ENCODE peak calls at places on chromosomes 13 and 19, in five cellular contexts. One of them, this sample, is unnamed.

GRCh38 chr13:24834902-24835510 is 71.0 kb downstream of the RNF17 start:
- DNase-seq in CD4-positive, CD25-positive, alpha-beta regulatory T cell: no peak
- DNase-seq in iPS DF 6.9: no peak
- DNase-seq in AG08396: no peak
- DNase-seq in psoas muscle: no peak
- DNase-seq in this sample: peak

GRCh38 chr13:105153626-105154025 is 1381.8 kb downstream of the EFNB2 start:
- DNase-seq in CD4-positive, CD25-positive, alpha-beta regulatory T cell: no peak
- DNase-seq in iPS DF 6.9: no peak
- DNase-seq in AG08396: no peak
- DNase-seq in psoas muscle: no peak
- DNase-seq in this sample: no peak

GRCh38 chr19:10808937-10809655 is 26.9 kb downstream of the TMED1 start:
- DNase-seq in CD4-positive, CD25-positive, alpha-beta regulatory T cell: peak
- DNase-seq in iPS DF 6.9: no peak
- DNase-seq in AG08396: no peak
- DNase-seq in psoas muscle: no peak
- DNase-seq in this sample: peak

GRCh38 chr13:34207334-34207733 is 389.4 kb downstream of the RFC3 start:
- DNase-seq in CD4-positive, CD25-positive, alpha-beta regulatory T cell: no peak
- DNase-seq in iPS DF 6.9: no peak
- DNase-seq in AG08396: peak
- DNase-seq in psoas muscle: no peak
- DNase-seq in this sample: peak

GRCh38 chr13:102328909-102329308 is 72.9 kb downstream of the FGF14 start:
- DNase-seq in CD4-positive, CD25-positive, alpha-beta regulatory T cell: no peak
- DNase-seq in iPS DF 6.9: no peak
- DNase-seq in AG08396: no peak
- DNase-seq in psoas muscle: no peak
- DNase-seq in this sample: no peak

GRCh38 chr13:50130686-50131051 is 115.4 kb downstream of the KCNRG start:
- DNase-seq in CD4-positive, CD25-positive, alpha-beta regulatory T cell: no peak
- DNase-seq in iPS DF 6.9: no peak
- DNase-seq in AG08396: peak
- DNase-seq in psoas muscle: no peak
- DNase-seq in this sample: peak

GRCh38 chr13:20465218-20465879 is 60.3 kb downstream of the CRYL1 start:
- DNase-seq in CD4-positive, CD25-positive, alpha-beta regulatory T cell: no peak
- DNase-seq in iPS DF 6.9: no peak
- DNase-seq in AG08396: no peak
- DNase-seq in psoas muscle: no peak
- DNase-seq in this sample: no peak

GRCh38 chr19:52716578-52716977 is 18.3 kb downstream of the ZNF611 start:
- DNase-seq in CD4-positive, CD25-positive, alpha-beta regulatory T cell: no peak
- DNase-seq in iPS DF 6.9: peak
- DNase-seq in AG08396: no peak
- DNase-seq in psoas muscle: no peak
- DNase-seq in this sample: peak

GRCh38 chr13:113665582-113666323 is 1.3 kb upstream of the GRK1 start:
- DNase-seq in CD4-positive, CD25-positive, alpha-beta regulatory T cell: no peak
- DNase-seq in iPS DF 6.9: no peak
- DNase-seq in AG08396: no peak
- DNase-seq in psoas muscle: no peak
- DNase-seq in this sample: no peak

GRCh38 chr13:92827503-92827902 is 399.1 kb upstream of the GPC6 start:
- DNase-seq in CD4-positive, CD25-positive, alpha-beta regulatory T cell: no peak
- DNase-seq in iPS DF 6.9: no peak
- DNase-seq in AG08396: no peak
- DNase-seq in psoas muscle: no peak
- DNase-seq in this sample: no peak

GRCh38 chr19:38545596-38545995 is 72.2 kb downstream of the MAP4K1 start:
- DNase-seq in CD4-positive, CD25-positive, alpha-beta regulatory T cell: no peak
- DNase-seq in iPS DF 6.9: no peak
- DNase-seq in AG08396: no peak
- DNase-seq in psoas muscle: no peak
- DNase-seq in this sample: peak

GRCh38 chr19:12838182-12838890 is at the start of gene MAST1:
- DNase-seq in CD4-positive, CD25-positive, alpha-beta regulatory T cell: peak
- DNase-seq in iPS DF 6.9: no peak
- DNase-seq in AG08396: peak
- DNase-seq in psoas muscle: peak
- DNase-seq in this sample: peak

GRCh38 chr13:61410669-61411297 is 4.9 kb downstream of the PCDH20 start:
- DNase-seq in CD4-positive, CD25-positive, alpha-beta regulatory T cell: no peak
- DNase-seq in iPS DF 6.9: no peak
- DNase-seq in AG08396: peak
- DNase-seq in psoas muscle: no peak
- DNase-seq in this sample: peak

GRCh38 chr19:7953060-7953459 is 9.6 kb upstream of the TIMM44 start:
- DNase-seq in CD4-positive, CD25-positive, alpha-beta regulatory T cell: no peak
- DNase-seq in iPS DF 6.9: no peak
- DNase-seq in AG08396: no peak
- DNase-seq in psoas muscle: no peak
- DNase-seq in this sample: peak

GRCh38 chr13:67343777-67344176 is 113.6 kb upstream of the PCDH9 start:
- DNase-seq in CD4-positive, CD25-positive, alpha-beta regulatory T cell: no peak
- DNase-seq in iPS DF 6.9: no peak
- DNase-seq in AG08396: no peak
- DNase-seq in psoas muscle: no peak
- DNase-seq in this sample: no peak

GRCh38 chr19:8578642-8579265 is 1.5 kb upstream of the MYO1F start:
- DNase-seq in CD4-positive, CD25-positive, alpha-beta regulatory T cell: peak
- DNase-seq in iPS DF 6.9: peak
- DNase-seq in AG08396: peak
- DNase-seq in psoas muscle: peak
- DNase-seq in this sample: peak

GRCh38 chr19:35078807-35079206 is 36.8 kb upstream of the FXYD3 start:
- DNase-seq in CD4-positive, CD25-positive, alpha-beta regulatory T cell: no peak
- DNase-seq in iPS DF 6.9: no peak
- DNase-seq in AG08396: no peak
- DNase-seq in psoas muscle: no peak
- DNase-seq in this sample: no peak

GRCh38 chr13:26694609-26695359 is 65.8 kb downstream of the GPR12 start:
- DNase-seq in CD4-positive, CD25-positive, alpha-beta regulatory T cell: no peak
- DNase-seq in iPS DF 6.9: no peak
- DNase-seq in AG08396: no peak
- DNase-seq in psoas muscle: no peak
- DNase-seq in this sample: no peak

GRCh38 chr19:50759886-50760285 is 10.4 kb upstream of the GPR32 start:
- DNase-seq in CD4-positive, CD25-positive, alpha-beta regulatory T cell: peak
- DNase-seq in iPS DF 6.9: no peak
- DNase-seq in AG08396: peak
- DNase-seq in psoas muscle: no peak
- DNase-seq in this sample: peak

GRCh38 chr13:49681837-49682236 is 9.4 kb downstream of the EBPL start:
- DNase-seq in CD4-positive, CD25-positive, alpha-beta regulatory T cell: no peak
- DNase-seq in iPS DF 6.9: no peak
- DNase-seq in AG08396: peak
- DNase-seq in psoas muscle: no peak
- DNase-seq in this sample: peak

GRCh38 chr13:43054803-43055802 is 31.7 kb downstream of the DNAJC15 start:
- DNase-seq in CD4-positive, CD25-positive, alpha-beta regulatory T cell: peak
- DNase-seq in iPS DF 6.9: peak
- DNase-seq in AG08396: peak
- DNase-seq in psoas muscle: no peak
- DNase-seq in this sample: peak

GRCh38 chr19:33804021-33804799 is 7.5 kb downstream of the KCTD15 start:
- DNase-seq in CD4-positive, CD25-positive, alpha-beta regulatory T cell: no peak
- DNase-seq in iPS DF 6.9: no peak
- DNase-seq in AG08396: peak
- DNase-seq in psoas muscle: peak
- DNase-seq in this sample: peak

GRCh38 chr13:53631511-53631910 is 602.9 kb downstream of the OLFM4 start:
- DNase-seq in CD4-positive, CD25-positive, alpha-beta regulatory T cell: no peak
- DNase-seq in iPS DF 6.9: no peak
- DNase-seq in AG08396: no peak
- DNase-seq in psoas muscle: no peak
- DNase-seq in this sample: no peak

GRCh38 chr13:102195566-102196462 is 206.0 kb downstream of the FGF14 start:
- DNase-seq in CD4-positive, CD25-positive, alpha-beta regulatory T cell: no peak
- DNase-seq in iPS DF 6.9: no peak
- DNase-seq in AG08396: no peak
- DNase-seq in psoas muscle: no peak
- DNase-seq in this sample: no peak

GRCh38 chr13:33940898-33941297 is 122.9 kb downstream of the RFC3 start:
- DNase-seq in CD4-positive, CD25-positive, alpha-beta regulatory T cell: no peak
- DNase-seq in iPS DF 6.9: no peak
- DNase-seq in AG08396: no peak
- DNase-seq in psoas muscle: no peak
- DNase-seq in this sample: no peak

GRCh38 chr13:107462501-107462900 is 752.8 kb downstream of the LIG4 start:
- DNase-seq in CD4-positive, CD25-positive, alpha-beta regulatory T cell: no peak
- DNase-seq in iPS DF 6.9: no peak
- DNase-seq in AG08396: no peak
- DNase-seq in psoas muscle: no peak
- DNase-seq in this sample: no peak

GRCh38 chr13:100542546-100543156 is 45.9 kb downstream of the GGACT start:
- DNase-seq in CD4-positive, CD25-positive, alpha-beta regulatory T cell: peak
- DNase-seq in iPS DF 6.9: no peak
- DNase-seq in AG08396: peak
- DNase-seq in psoas muscle: no peak
- DNase-seq in this sample: peak

GRCh38 chr19:49361438-49362047 is 673 bp downstream of the TEAD2 start:
- DNase-seq in CD4-positive, CD25-positive, alpha-beta regulatory T cell: no peak
- DNase-seq in iPS DF 6.9: no peak
- DNase-seq in AG08396: peak
- DNase-seq in psoas muscle: peak
- DNase-seq in this sample: peak

GRCh38 chr13:114145722-114146121 is 13.3 kb upstream of the RASA3 start:
- DNase-seq in CD4-positive, CD25-positive, alpha-beta regulatory T cell: no peak
- DNase-seq in iPS DF 6.9: no peak
- DNase-seq in AG08396: no peak
- DNase-seq in psoas muscle: no peak
- DNase-seq in this sample: no peak

GRCh38 chr19:6875218-6875617 is 12.2 kb upstream of the ADGRE1 start:
- DNase-seq in CD4-positive, CD25-positive, alpha-beta regulatory T cell: no peak
- DNase-seq in iPS DF 6.9: no peak
- DNase-seq in AG08396: no peak
- DNase-seq in psoas muscle: no peak
- DNase-seq in this sample: no peak

GRCh38 chr19:46791944-46792343 is 3.5 kb upstream of the SLC1A5 start:
- DNase-seq in CD4-positive, CD25-positive, alpha-beta regulatory T cell: peak
- DNase-seq in iPS DF 6.9: no peak
- DNase-seq in AG08396: no peak
- DNase-seq in psoas muscle: no peak
- DNase-seq in this sample: peak

GRCh38 chr19:53394522-53394973 is 401 bp upstream of the ZNF765 start:
- DNase-seq in CD4-positive, CD25-positive, alpha-beta regulatory T cell: no peak
- DNase-seq in iPS DF 6.9: peak
- DNase-seq in AG08396: peak
- DNase-seq in psoas muscle: peak
- DNase-seq in this sample: peak

GRCh38 chr19:46878613-46879375 is 18.0 kb downstream of the ARHGAP35 start:
- DNase-seq in CD4-positive, CD25-positive, alpha-beta regulatory T cell: no peak
- DNase-seq in iPS DF 6.9: no peak
- DNase-seq in AG08396: no peak
- DNase-seq in psoas muscle: no peak
- DNase-seq in this sample: peak

GRCh38 chr13:90605690-90606089 is 741.8 kb upstream of the MIR17HG start:
- DNase-seq in CD4-positive, CD25-positive, alpha-beta regulatory T cell: no peak
- DNase-seq in iPS DF 6.9: no peak
- DNase-seq in AG08396: no peak
- DNase-seq in psoas muscle: no peak
- DNase-seq in this sample: no peak

GRCh38 chr13:97944396-97945029 is 9.0 kb upstream of the IPO5 start:
- DNase-seq in CD4-positive, CD25-positive, alpha-beta regulatory T cell: no peak
- DNase-seq in iPS DF 6.9: no peak
- DNase-seq in AG08396: no peak
- DNase-seq in psoas muscle: no peak
- DNase-seq in this sample: peak

GRCh38 chr19:38079926-38080380 is 144.1 kb downstream of the DPF1 start:
- DNase-seq in CD4-positive, CD25-positive, alpha-beta regulatory T cell: peak
- DNase-seq in iPS DF 6.9: no peak
- DNase-seq in AG08396: peak
- DNase-seq in psoas muscle: no peak
- DNase-seq in this sample: peak

GRCh38 chr19:35291259-35291658 is 702 bp upstream of the MAG start:
- DNase-seq in CD4-positive, CD25-positive, alpha-beta regulatory T cell: no peak
- DNase-seq in iPS DF 6.9: no peak
- DNase-seq in AG08396: no peak
- DNase-seq in psoas muscle: no peak
- DNase-seq in this sample: no peak

This sample was measured in EH.